ENCODE peak calls at places on chromosomes 1 and 21, in five cellular contexts. F, N, D, C and G are unnamed samples.

GRCh38 chr1:59815892-59816291 is 1.1 kb downstream of the HOOK1 start:
- DNase-seq in F (no peak), N (no peak), D (no peak), C (no peak), G (no peak)

GRCh38 chr21:15065381-15066230 is 806 bp upstream of the NRIP1 start:
- DNase-seq in F (peak), N (peak), D (peak), C (peak), G (peak)

GRCh38 chr1:1680912-1681273 is 11.7 kb downstream of the SLC35E2B start:
- DNase-seq in F (peak), N (no peak), D (peak), C (no peak), G (no peak)

GRCh38 chr1:216606047-216606637 is 117.1 kb downstream of the ESRRG start:
- DNase-seq in F (no peak), N (no peak), D (no peak), C (no peak), G (no peak)

GRCh38 chr1:68232354-68233148 is at the start of gene WLS:
- DNase-seq in F (peak), N (no peak), D (peak), C (no peak), G (no peak)

GRCh38 chr1:232538224-232538942 is 91.5 kb downstream of the SIPA1L2 start:
- DNase-seq in F (peak), N (no peak), D (no peak), C (no peak), G (no peak)

GRCh38 chr1:62962014-62962793 is 178.3 kb downstream of the ATG4C start:
- DNase-seq in F (no peak), N (no peak), D (no peak), C (no peak), G (no peak)

GRCh38 chr1:33379631-33380354 is 51.1 kb downstream of the PHC2 start:
- DNase-seq in F (peak), N (no peak), D (no peak), C (no peak), G (no peak)

GRCh38 chr1:50968884-50969610 is 998 bp upstream of the CDKN2C start:
- DNase-seq in F (peak), N (no peak), D (peak), C (peak), G (no peak)

GRCh38 chr1:54581621-54582035 is 33.6 kb downstream of the ACOT11 start:
- DNase-seq in F (peak), N (no peak), D (peak), C (no peak), G (no peak)

GRCh38 chr1:22789356-22789994 is 78.8 kb downstream of the EPHB2 start:
- DNase-seq in F (no peak), N (peak), D (no peak), C (no peak), G (no peak)

GRCh38 chr1:214427871-214428277 is 123.5 kb downstream of the PTPN14 start:
- DNase-seq in F (peak), N (peak), D (peak), C (peak), G (peak)

GRCh38 chr1:4678318-4678717 is 23.9 kb downstream of the AJAP1 start:
- DNase-seq in F (no peak), N (no peak), D (no peak), C (no peak), G (no peak)

GRCh38 chr1:198713081-198713480 is 74.2 kb downstream of the PTPRC start:
- DNase-seq in F (peak), N (peak), D (no peak), C (no peak), G (no peak)